ENCODE peak calls at places on chromosome 22, in seven cellular contexts. One of them, this sample, is unnamed.

GRCh38 chr22:32307617-32308016 is 50.0 kb upstream of the RFPL3 start:
- DNase-seq in HT-29: no peak
- DNase-seq in dorsolateral prefrontal cortex: no peak
- DNase-seq in aorta: no peak
- DNase-seq in activated CD4-positive, alpha-beta memory T cell treated with anti-CD3 and anti-CD28 coated beads, Interleukin-2, amount 10 ng/mL, durations not matched to agents 7 days and 5 days: no peak
- DNase-seq in H9: no peak
- DNase-seq in psoas muscle: no peak
- DNase-seq in this sample: no peak

GRCh38 chr22:49983148-49984042 is 22.8 kb downstream of the PIM3 start:
- DNase-seq in HT-29: no peak
- DNase-seq in dorsolateral prefrontal cortex: no peak
- DNase-seq in aorta: peak; percentile 44
- DNase-seq in activated CD4-positive, alpha-beta memory T cell treated with anti-CD3 and anti-CD28 coated beads, Interleukin-2, amount 10 ng/mL, durations not matched to agents 7 days and 5 days: no peak
- DNase-seq in H9: peak; percentile 69
- DNase-seq in psoas muscle: peak; percentile 61
- DNase-seq in this sample: peak; percentile 85

GRCh38 chr22:39437836-39438704 is 18.7 kb upstream of the MGAT3 start:
- DNase-seq in HT-29: no peak
- DNase-seq in dorsolateral prefrontal cortex: no peak
- DNase-seq in aorta: no peak
- DNase-seq in activated CD4-positive, alpha-beta memory T cell treated with anti-CD3 and anti-CD28 coated beads, Interleukin-2, amount 10 ng/mL, durations not matched to agents 7 days and 5 days: no peak
- DNase-seq in H9: no peak
- DNase-seq in psoas muscle: no peak
- DNase-seq in this sample: no peak

GRCh38 chr22:34804588-34804987 is 261.4 kb upstream of the ISX start:
- DNase-seq in HT-29: peak; percentile 10
- DNase-seq in dorsolateral prefrontal cortex: no peak
- DNase-seq in aorta: no peak
- DNase-seq in activated CD4-positive, alpha-beta memory T cell treated with anti-CD3 and anti-CD28 coated beads, Interleukin-2, amount 10 ng/mL, durations not matched to agents 7 days and 5 days: no peak
- DNase-seq in H9: peak; percentile 46
- DNase-seq in psoas muscle: no peak
- DNase-seq in this sample: peak; percentile 43

GRCh38 chr22:20750461-20751184 is 23.3 kb upstream of the SERPIND1 start:
- DNase-seq in HT-29: peak; percentile 57
- DNase-seq in dorsolateral prefrontal cortex: peak; percentile 49
- DNase-seq in aorta: peak; percentile 83
- DNase-seq in activated CD4-positive, alpha-beta memory T cell treated with anti-CD3 and anti-CD28 coated beads, Interleukin-2, amount 10 ng/mL, durations not matched to agents 7 days and 5 days: no peak
- DNase-seq in H9: no peak
- DNase-seq in psoas muscle: peak; percentile 89
- DNase-seq in this sample: no peak

GRCh38 chr22:45318168-45318557 is 8.4 kb downstream of the FAM118A start:
- DNase-seq in HT-29: no peak
- DNase-seq in dorsolateral prefrontal cortex: peak; percentile 64
- DNase-seq in aorta: peak; percentile 90
- DNase-seq in activated CD4-positive, alpha-beta memory T cell treated with anti-CD3 and anti-CD28 coated beads, Interleukin-2, amount 10 ng/mL, durations not matched to agents 7 days and 5 days: peak; percentile 89
- DNase-seq in H9: no peak
- DNase-seq in psoas muscle: peak; percentile 83
- DNase-seq in this sample: peak; percentile 66

GRCh38 chr22:17113600-17113999 is 7.6 kb downstream of the TMEM121B start:
- DNase-seq in HT-29: no peak
- DNase-seq in dorsolateral prefrontal cortex: no peak
- DNase-seq in aorta: no peak
- DNase-seq in activated CD4-positive, alpha-beta memory T cell treated with anti-CD3 and anti-CD28 coated beads, Interleukin-2, amount 10 ng/mL, durations not matched to agents 7 days and 5 days: no peak
- DNase-seq in H9: no peak
- DNase-seq in psoas muscle: no peak
- DNase-seq in this sample: no peak

GRCh38 chr22:26174280-26174679 is 5.0 kb downstream of the SEZ6L start:
- DNase-seq in HT-29: peak; percentile 2
- DNase-seq in dorsolateral prefrontal cortex: peak; percentile 62
- DNase-seq in aorta: no peak
- DNase-seq in activated CD4-positive, alpha-beta memory T cell treated with anti-CD3 and anti-CD28 coated beads, Interleukin-2, amount 10 ng/mL, durations not matched to agents 7 days and 5 days: no peak
- DNase-seq in H9: peak; percentile 79
- DNase-seq in psoas muscle: no peak
- DNase-seq in this sample: peak; percentile 59

GRCh38 chr22:37502342-37503182 is 16.4 kb upstream of the MFNG start:
- DNase-seq in HT-29: peak; percentile 93
- DNase-seq in dorsolateral prefrontal cortex: no peak
- DNase-seq in aorta: no peak
- DNase-seq in activated CD4-positive, alpha-beta memory T cell treated with anti-CD3 and anti-CD28 coated beads, Interleukin-2, amount 10 ng/mL, durations not matched to agents 7 days and 5 days: no peak
- DNase-seq in H9: no peak
- DNase-seq in psoas muscle: no peak
- DNase-seq in this sample: no peak

This sample was measured in iPS-NIHi11.